ENCODE peak calls at places on chromosomes 5 and 9, in four cellular contexts. S is foreskin fibroblast, U is right lobe of liver, N is cardiac fibroblast. K is an unnamed sample.

GRCh38 chr5:10467281-10468198 is 25.9 kb downstream of the ROPN1L start:
- DNase-seq in S (peak), U (no peak), N (peak), K (no peak)

GRCh38 chr5:170743876-170744212 is 39.7 kb upstream of the GABRP start:
- DNase-seq in U (no peak), S (no peak), N (no peak), K (no peak)

GRCh38 chr9:5511476-5511875 is 1.1 kb downstream of the PDCD1LG2 start:
- DNase-seq in S (peak), U (no peak), N (peak), K (no peak)

GRCh38 chr9:108444400-108445358 is 411.1 kb downstream of the ACTL7B start:
- DNase-seq in S (peak), N (peak), U (no peak), K (no peak)

GRCh38 chr5:31944683-31945445 is 229.3 kb downstream of the GOLPH3 start:
- DNase-seq in U (no peak), S (peak), N (no peak), K (no peak)

GRCh38 chr9:32706004-32706749 is 70.7 kb upstream of the TAF1L start:
- DNase-seq in U (no peak), N (no peak), S (no peak), K (no peak)

GRCh38 chr9:132415181-132415580 is 5.2 kb downstream of the CFAP77 start:
- DNase-seq in U (no peak), N (no peak), S (no peak), K (no peak)

GRCh38 chr5:140827704-140828401 is at the start of gene PCDHA6:
- DNase-seq in S (peak), N (peak), U (no peak), K (no peak)

GRCh38 chr9:91159664-91160121 is 202.0 kb downstream of the AUH start:
- DNase-seq in S (no peak), N (no peak), U (no peak), K (no peak)

GRCh38 chr9:127918201-127919107 is 1.6 kb upstream of the ST6GALNAC4 start:
- DNase-seq in N (peak), U (no peak), S (peak), K (peak)

GRCh38 chr9:17315341-17315740 is 180.5 kb downstream of the CNTLN start:
- DNase-seq in N (no peak), U (no peak), S (no peak), K (no peak)

GRCh38 chr9:107269681-107270080 is 13.4 kb upstream of the RAD23B start:
- DNase-seq in N (peak), U (no peak), S (peak), K (no peak)

GRCh38 chr5:39164529-39165402 is 54.6 kb downstream of the FYB1 start:
- DNase-seq in N (peak), U (no peak), S (no peak), K (no peak)

GRCh38 chr9:81318571-81318970 is 370.8 kb downstream of the TLE1 start:
- DNase-seq in S (peak), N (peak), U (no peak), K (no peak)

GRCh38 chr5:52995095-52995494 is 5.9 kb downstream of the ITGA2 start:
- DNase-seq in N (no peak), U (no peak), S (no peak), K (no peak)

GRCh38 chr5:149982505-149982904 is 17.9 kb downstream of the TIGD6 start:
- DNase-seq in U (no peak), S (no peak), N (no peak), K (no peak)

GRCh38 chr5:17077447-17078233 is 139.8 kb upstream of the BASP1 start:
- DNase-seq in N (no peak), U (no peak), S (peak), K (no peak)

GRCh38 chr9:132235894-132236661 is 74.2 kb downstream of the NTNG2 start:
- DNase-seq in U (peak), S (peak), N (peak), K (peak)

GRCh38 chr5:54799645-54800044 is 185.7 kb downstream of the ESM1 start:
- DNase-seq in S (no peak), N (no peak), U (no peak), K (peak)

GRCh38 chr5:58410441-58410840 is 49.4 kb downstream of the PLK2 start:
- DNase-seq in S (peak), U (no peak), N (peak), K (no peak)

GRCh38 chr9:15786616-15787015 is 233.8 kb downstream of the CCDC171 start:
- DNase-seq in N (no peak), U (no peak), S (no peak), K (no peak)

GRCh38 chr5:39947657-39948056 is 522.9 kb upstream of the DAB2 start:
- DNase-seq in U (no peak), S (no peak), N (peak), K (no peak)

GRCh38 chr5:173331956-173332479 is 3.8 kb upstream of the STC2 start:
- DNase-seq in N (peak), U (peak), S (peak), K (peak)

GRCh38 chr5:32753051-32753450 is 41.9 kb downstream of the NPR3 start:
- DNase-seq in N (peak), U (no peak), S (peak), K (no peak)

GRCh38 chr5:140402258-140403074 is 833 bp downstream of the ANKHD1 start:
- DNase-seq in N (peak), U (no peak), S (peak), K (peak)

GRCh38 chr9:96383165-96383939 is at the start of gene SLC35D2:
- DNase-seq in U (peak), S (peak), N (peak), K (peak)

GRCh38 chr9:35598863-35599590 is 6.0 kb upstream of the TESK1 start:
- DNase-seq in S (no peak), U (no peak), N (no peak), K (no peak)

GRCh38 chr9:104682642-104683041 is 11.7 kb upstream of the OR13D1 start:
- DNase-seq in N (peak), U (no peak), S (peak), K (peak)

GRCh38 chr5:314676-315487 is 6.6 kb upstream of the AHRR start:
- DNase-seq in S (no peak), U (no peak), N (no peak), K (no peak)
- H3K4me3 ChIP-seq in S (no peak), U (no peak), N (no peak), K (no peak)

DNA sequence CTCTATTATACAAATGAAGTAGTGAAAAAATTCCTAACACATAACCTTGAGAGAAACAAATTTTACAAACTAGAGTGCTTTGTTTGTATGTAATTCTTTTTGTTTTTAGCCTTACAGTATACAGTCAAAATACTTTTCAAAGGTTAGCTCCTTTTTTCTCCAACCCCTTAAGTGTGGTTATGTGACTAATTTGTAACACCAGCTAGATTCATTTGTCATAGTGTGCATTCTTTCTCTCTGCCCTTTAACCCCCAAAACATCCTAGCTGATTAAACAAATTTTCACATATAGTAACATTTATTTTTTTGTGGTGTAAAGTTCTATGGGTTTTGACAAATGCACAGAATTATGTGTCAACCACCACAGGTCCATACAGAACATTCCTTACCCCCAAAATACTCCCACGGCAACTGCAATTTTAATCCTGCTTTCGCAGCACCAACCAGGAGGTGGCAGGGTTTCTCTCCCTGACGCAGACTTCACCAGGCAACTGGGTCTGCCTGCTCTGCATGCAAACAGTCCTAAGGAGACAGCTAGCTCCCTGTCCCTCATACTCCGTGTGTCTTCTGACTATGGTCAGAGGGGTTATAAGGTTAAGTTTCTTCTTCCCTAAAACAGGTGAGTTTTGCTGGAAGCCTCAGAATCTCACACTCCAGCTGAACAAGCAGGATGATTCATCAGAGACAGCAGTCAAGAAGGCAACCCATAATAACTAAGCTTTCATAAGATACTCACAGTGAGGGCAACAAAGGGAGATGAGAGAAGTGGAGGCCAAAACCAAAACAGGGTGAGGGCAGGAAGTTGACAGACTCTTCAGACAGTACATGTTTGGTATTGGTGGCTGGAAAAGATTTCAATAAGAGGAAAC is 44.5 kb upstream of the NR5A1 start:
- DNase-seq in N (peak), S (peak), U (no peak), K (peak)
- TF ChIP-seq CTCF in N (peak), S (peak), U (peak), K (peak)

GRCh38 chr5:141913560-141913959 is 10.1 kb upstream of the DELE1 start:
- DNase-seq in N (no peak), U (no peak), S (peak), K (no peak)
- H3K4me3 ChIP-seq in N (no peak), U (no peak), S (peak), K (no peak)

DNA sequence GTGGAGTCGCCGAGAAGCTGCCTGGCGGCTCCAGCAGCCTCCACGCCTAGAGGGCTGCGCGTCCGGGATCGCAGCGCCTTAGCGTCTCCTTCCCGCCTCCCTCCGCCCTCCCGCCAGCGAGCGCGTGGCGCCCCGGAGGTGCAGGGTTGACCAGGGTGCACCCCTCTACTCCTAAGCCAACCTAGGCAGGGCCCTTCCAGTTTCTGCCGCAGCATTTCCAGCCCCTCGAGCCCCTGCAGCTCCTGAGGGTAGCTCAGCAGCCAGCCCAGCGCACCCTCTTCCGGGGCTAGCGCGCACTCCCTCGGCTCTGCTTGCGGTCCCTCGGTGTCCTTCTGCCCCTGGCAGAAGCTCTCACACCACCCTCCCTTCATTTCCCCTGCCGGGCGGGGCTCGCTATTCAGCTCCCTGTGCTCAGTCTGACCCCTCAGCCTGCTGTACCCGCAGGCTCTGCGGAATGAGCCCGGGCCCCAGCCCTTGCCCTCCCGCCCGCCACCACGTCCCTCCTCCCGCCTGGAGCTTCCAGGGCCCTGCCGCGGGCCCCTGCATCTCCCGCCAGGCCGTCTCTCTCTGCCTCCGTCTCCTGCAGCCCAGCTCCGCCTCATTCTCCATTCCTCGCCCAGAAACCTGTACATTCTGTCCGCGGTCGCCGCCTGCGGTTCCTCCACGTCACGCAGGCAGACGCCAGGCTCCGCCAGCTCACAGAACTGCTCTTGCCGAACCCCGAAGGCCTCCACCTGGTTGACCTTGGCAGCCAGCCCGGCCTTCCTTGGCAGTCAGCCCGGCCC is 61.8 kb downstream of the SPATA31C2 start:
- DNase-seq in U (peak), N (peak), S (peak), K (no peak)
- TF ChIP-seq CTCF in U (no peak), N (peak), S (no peak), K (no peak)

GRCh38 chr9:95055337-95055850 is 262.1 kb downstream of the FANCC start:
- DNase-seq in S (no peak), U (no peak), N (peak), K (no peak)

GRCh38 chr9:95057121-95057520 is 260.4 kb downstream of the FANCC start:
- DNase-seq in S (no peak), N (no peak), U (no peak), K (no peak)

GRCh38 chr9:95053611-95054440 is 263.7 kb downstream of the FANCC start:
- DNase-seq in N (no peak), S (no peak), U (no peak), K (no peak)

GRCh38 chr9:95058121-95058785 is 259.3 kb downstream of the FANCC start:
- DNase-seq in U (no peak), S (no peak), N (no peak), K (no peak)

GRCh38 chr9:95055851-95056551 is 261.5 kb downstream of the FANCC start:
- DNase-seq in N (peak), S (peak), U (no peak), K (no peak)
- H3K4me3 ChIP-seq in N (peak), S (peak), U (no peak), K (no peak)

DNA sequence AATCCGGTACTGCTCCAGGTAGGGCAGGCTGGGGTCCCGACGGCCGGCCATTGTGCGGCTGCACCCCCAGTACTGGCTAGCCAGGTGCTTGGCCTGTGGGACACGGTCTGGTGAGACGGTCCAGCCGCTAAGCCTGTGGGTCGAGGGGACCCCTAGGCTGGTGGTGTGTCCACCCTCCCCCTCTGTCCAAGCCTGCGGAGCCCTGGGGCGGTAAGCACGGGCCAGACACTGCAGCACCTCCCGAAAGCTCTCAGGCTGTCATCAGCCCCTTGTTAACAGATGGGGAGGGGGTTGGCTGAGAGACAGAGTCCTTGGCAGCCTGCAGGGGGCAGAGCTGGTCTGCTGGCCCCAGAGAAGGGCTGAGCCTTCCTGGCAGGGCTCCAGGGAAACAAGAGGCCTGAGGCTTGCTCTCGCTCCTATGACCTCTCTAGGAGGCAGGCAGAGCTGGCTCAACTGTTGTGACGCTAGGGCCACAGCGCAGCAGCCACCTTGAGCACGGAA is 11.8 kb upstream of the MRNIP start:
- DNase-seq in N (peak), U (no peak), S (no peak), K (peak)
- TF ChIP-seq CTCF in N (peak), U (peak), S (peak), K (peak)

DNA sequence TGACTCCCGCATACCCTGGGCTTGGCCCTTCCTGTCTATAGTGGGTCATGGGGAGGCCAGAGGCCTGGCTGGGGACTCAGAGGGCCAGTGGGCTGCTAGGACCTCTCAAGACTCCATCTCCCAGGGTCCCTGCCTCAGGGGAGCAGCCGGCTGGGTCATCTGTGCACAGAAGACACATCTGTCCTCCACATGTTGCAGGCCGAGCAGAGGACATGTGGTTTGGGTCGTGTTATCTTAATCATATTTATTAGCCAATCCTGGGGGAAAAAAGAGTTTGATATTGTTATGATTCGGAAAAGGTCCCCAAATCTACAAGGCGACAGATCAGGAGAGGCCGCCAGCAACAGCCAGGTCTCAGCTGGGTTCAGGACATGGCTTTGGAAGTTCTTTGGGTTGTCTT is 14.4 kb downstream of the LMX1B start:
- DNase-seq in U (no peak), S (peak), N (no peak), K (no peak)
- H3K4me3 ChIP-seq in U (no peak), S (no peak), N (no peak), K (no peak)

GRCh38 chr5:21806271-21806670 is 1046.9 kb downstream of the CDH12 start:
- DNase-seq in S (no peak), U (no peak), N (no peak), K (no peak)

GRCh38 chr5:21806943-21807342 is 1046.2 kb downstream of the CDH12 start:
- DNase-seq in U (no peak), N (peak), S (peak), K (no peak)

GRCh38 chr5:21807953-21808352 is 1045.2 kb downstream of the CDH12 start:
- DNase-seq in U (no peak), S (peak), N (peak), K (peak)

DNA sequence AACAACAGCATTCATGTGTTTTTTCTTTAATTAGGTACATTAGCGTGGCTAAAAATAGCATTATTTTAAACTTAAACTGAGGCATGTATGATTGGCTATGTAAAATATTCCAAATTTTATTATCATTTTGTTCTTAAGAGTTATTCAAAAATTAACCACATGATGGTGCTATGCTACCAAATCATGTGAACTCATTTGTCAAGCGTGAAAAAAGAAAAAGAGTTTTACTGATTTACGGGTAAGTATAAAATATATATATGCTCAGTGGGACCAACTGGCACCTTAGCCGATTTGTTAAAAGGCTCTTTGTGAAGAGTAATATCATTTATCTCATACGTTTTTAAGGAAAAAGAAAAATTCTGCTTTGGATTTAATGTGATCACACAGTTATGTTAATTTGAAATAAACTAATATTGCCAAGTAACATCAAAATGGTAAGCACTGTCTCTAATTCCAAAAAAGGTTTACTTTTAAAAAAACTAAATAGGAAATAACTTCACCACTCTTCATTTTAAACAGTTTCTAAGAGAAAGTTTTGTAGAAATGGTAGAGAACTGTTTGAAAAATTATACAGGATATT is 1042.3 kb downstream of the CDH12 start:
- DNase-seq in S (no peak), N (peak), U (no peak), K (peak)
- TF ChIP-seq CTCF in S (peak), N (peak), U (peak), K (peak)

GRCh38 chr9:134784612-134785305 is 95.9 kb upstream of the FCN2 start:
- DNase-seq in U (no peak), N (no peak), S (no peak), K (no peak)
- H3K4me3 ChIP-seq in U (no peak), N (no peak), S (no peak), K (no peak)

DNA sequence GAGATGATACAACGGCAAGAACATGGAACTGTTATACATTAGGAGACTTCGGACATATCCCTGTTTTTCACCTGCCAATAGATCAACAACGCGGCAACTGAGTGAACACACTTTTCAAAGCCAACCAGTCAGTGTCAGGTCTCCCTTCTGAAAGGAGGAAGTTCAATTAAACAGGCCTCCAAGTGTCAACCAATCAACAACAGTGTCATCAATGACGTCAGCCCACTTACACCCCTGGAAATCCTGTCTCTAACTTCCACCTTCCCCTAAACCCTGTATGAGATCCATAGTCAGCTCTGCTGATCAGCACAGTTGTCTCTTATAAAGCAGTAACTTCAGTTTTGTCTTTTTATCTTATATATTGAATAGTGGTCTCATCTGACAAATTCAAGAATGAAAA is 36.6 kb downstream of the DMRT3 start:
- DNase-seq in N (no peak), S (no peak), U (no peak), K (no peak)
- TF ChIP-seq CTCF in N (no peak), S (no peak), U (no peak), K (no peak)